ENCODE peak calls at places on chromosome 17, in nine cellular contexts. H, I, W, E, M, J, L, V and D are unnamed samples.
A peak's percentile ranks its signal among the peaks of the same experiment; 100 is the strongest.

GRCh38 chr17:79269620-79270019 is 195.0 kb downstream of the ENGASE start:
- DNase-seq in L (no peak), E (no peak), W (no peak), H (no peak), J (no peak), M (no peak), V (no peak), I (no peak), D (no peak)

GRCh38 chr17:61647044-61647443 is 56.0 kb upstream of the NACA2 start:
- DNase-seq in W (no peak), I (no peak), M (no peak), E (no peak), J (no peak), L (no peak), H (no peak), V (peak; percentile 70), D (peak; percentile 37)

GRCh38 chr17:3639981-3640596 is 3.5 kb downstream of the CTNS start:
- DNase-seq in W (no peak), H (no peak), V (peak; percentile 38), J (no peak), E (no peak), L (no peak), M (peak; percentile 56), I (no peak), D (peak; percentile 47)

GRCh38 chr17:70168979-70169706 is at the start of gene KCNJ2:
- DNase-seq in W (peak; percentile 92), M (peak; percentile 95), J (no peak), I (peak; percentile 83), V (peak; percentile 76), E (peak; percentile 68), L (peak; percentile 86), H (peak; percentile 95), D (peak; percentile 81)

GRCh38 chr17:16407911-16408588 is 7.3 kb upstream of the TRPV2 start:
- DNase-seq in V (peak; percentile 33), H (peak; percentile 70), M (peak; percentile 75), I (peak; percentile 76), J (no peak), E (peak; percentile 60), L (peak; percentile 66), W (peak; percentile 79), D (peak; percentile 65)

GRCh38 chr17:4519361-4519788 is 20.7 kb downstream of the SPNS2 start:
- DNase-seq in H (peak; percentile 86), M (peak; percentile 77), L (peak; percentile 50), J (no peak), I (no peak), W (peak; percentile 79), V (no peak), E (no peak), D (no peak)

GRCh38 chr17:2560658-2561057 is 32.8 kb upstream of the PAFAH1B1 start:
- DNase-seq in I (no peak), H (no peak), J (no peak), M (no peak), E (no peak), W (no peak), L (no peak), V (no peak), D (no peak)

GRCh38 chr17:29180051-29180787 is at the start of gene MYO18A:
- DNase-seq in H (peak; percentile 87), M (peak; percentile 89), V (peak; percentile 66), W (peak; percentile 84), E (peak; percentile 82), I (no peak), L (peak; percentile 67), J (no peak), D (peak; percentile 69)

GRCh38 chr17:82058855-82059249 is 6.8 kb downstream of the DUS1L start:
- DNase-seq in E (no peak), J (no peak), L (no peak), V (no peak), W (no peak), I (no peak), H (no peak), M (peak; percentile 39), D (no peak)

GRCh38 chr17:4949321-4950074 is 1.2 kb upstream of the PFN1 start:
- DNase-seq in J (no peak), I (peak; percentile 82), W (peak; percentile 82), H (peak; percentile 87), M (peak; percentile 89), L (no peak), E (peak; percentile 92), V (peak; percentile 65), D (peak; percentile 70)

GRCh38 chr17:31508310-31509094 is 117.0 kb downstream of the RAB11FIP4 start:
- DNase-seq in I (no peak), V (no peak), H (no peak), J (no peak), W (no peak), E (peak; percentile 41), M (peak; percentile 45), L (peak; percentile 48), D (no peak)

GRCh38 chr17:9179602-9180001 is 158.3 kb downstream of the NTN1 start:
- DNase-seq in J (no peak), W (no peak), E (no peak), V (no peak), L (no peak), M (no peak), H (no peak), I (no peak), D (no peak)

GRCh38 chr17:66873962-66874361 is 39.0 kb downstream of the CACNG5 start:
- DNase-seq in I (no peak), V (no peak), M (no peak), H (no peak), E (no peak), W (no peak), J (no peak), L (no peak), D (no peak)

DNA sequence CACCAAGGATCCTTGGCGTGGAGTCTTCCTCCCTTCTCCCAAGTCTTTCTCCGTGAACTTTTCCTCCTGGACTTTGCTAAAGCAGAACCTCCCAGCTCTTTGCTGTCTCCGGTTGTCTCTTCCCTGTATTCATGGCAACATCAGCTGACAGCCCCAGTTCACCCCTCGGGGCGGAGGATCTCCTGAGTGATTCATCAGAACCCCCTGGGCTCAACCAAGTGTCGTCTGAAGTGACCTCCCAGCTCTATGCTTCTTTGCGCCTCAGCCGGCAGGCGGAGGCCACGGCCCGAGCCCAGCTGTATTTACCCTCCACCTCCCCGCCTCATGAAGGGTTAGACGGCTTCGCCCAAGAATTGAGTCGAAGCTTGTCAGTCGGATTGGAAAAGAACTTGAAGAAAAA is 943 bp downstream of the CNTROB start:
- DNase-seq in M (no peak), J (no peak), E (peak; percentile 71), V (peak; percentile 50), L (no peak), I (peak; percentile 67), H (peak; percentile 67), W (no peak), D (peak; percentile 65)
- TF ChIP-seq CTCF in M (no peak), J (no peak), E (peak; percentile 11), V (peak; percentile 44), L (no peak), I (no peak), H (peak; percentile 13), W (no peak), D (peak; percentile 37)

GRCh38 chr17:77405867-77406513 is 265.2 kb downstream of the SEC14L1 start:
- DNase-seq in I (no peak), W (no peak), M (peak; percentile 58), E (no peak), L (no peak), H (no peak), J (no peak), V (no peak), D (no peak)
- H3K4me3 ChIP-seq in I (no peak overlapping the region), W (no peak overlapping the region), M (no peak overlapping the region), E (no peak overlapping the region), L (no peak overlapping the region), H (peak overlapping the region; percentile 39), J (no peak overlapping the region), V (no peak overlapping the region), D (no peak overlapping the region)

GRCh38 chr17:44827863-44828262 is 2.2 kb downstream of the GJC1 start:
- DNase-seq in L (no peak), H (no peak), W (no peak), V (peak; percentile 20), E (no peak), J (no peak), M (no peak), I (no peak), D (no peak)
- TF ChIP-seq CTCF in L (no peak), H (no peak), W (no peak), V (no peak), E (no peak), J (no peak), M (no peak), I (no peak), D (no peak)

GRCh38 chr17:7326186-7326585 is 2.9 kb downstream of the NEURL4 start:
- DNase-seq in M (no peak), E (no peak), W (no peak), V (no peak), L (no peak), I (no peak), J (no peak), H (no peak), D (no peak)

GRCh38 chr17:7328009-7328408 is 1.1 kb downstream of the NEURL4 start:
- DNase-seq in W (no peak), V (no peak), M (no peak), I (no peak), E (no peak), J (no peak), H (no peak), L (no peak), D (no peak)

GRCh38 chr17:7328840-7329359 is at the start of gene NEURL4:
- DNase-seq in M (no peak), V (no peak), H (peak; percentile 64), I (no peak), L (peak; percentile 23), J (no peak), E (peak; percentile 44), W (no peak), D (no peak)

GRCh38 chr17:7327056-7327455 is 2.1 kb downstream of the NEURL4 start:
- DNase-seq in E (no peak), I (no peak), V (no peak), L (no peak), H (no peak), M (no peak), W (no peak), J (no peak), D (no peak)

DNA sequence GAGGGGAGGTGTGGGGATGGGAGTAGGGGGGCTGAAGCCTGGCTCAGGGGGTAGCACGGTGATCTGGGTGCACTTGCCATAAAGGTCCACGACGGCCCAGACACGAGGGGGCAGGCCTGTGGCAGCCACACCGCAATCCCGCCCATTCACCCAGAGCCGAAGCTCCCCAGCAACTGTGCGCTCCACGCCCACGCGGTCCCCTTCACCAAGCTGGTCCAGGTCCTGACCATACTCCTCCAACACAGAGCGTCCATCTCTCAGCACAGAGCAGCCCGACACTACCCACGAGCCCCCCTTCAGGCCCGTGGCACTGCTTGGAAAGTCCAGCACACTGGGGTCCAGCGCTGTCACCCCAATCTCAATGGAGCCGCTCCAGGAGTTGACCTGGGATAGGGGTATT is 1.6 kb downstream of the NEURL4 start:
- DNase-seq in H (no peak), V (no peak), E (no peak), L (no peak), J (no peak), W (no peak), M (no peak), I (no peak), D (no peak)
- H3K4me3 ChIP-seq in H (no peak overlapping the region), V (no peak overlapping the region), E (no peak overlapping the region), L (no peak overlapping the region), J (no peak overlapping the region), W (no peak overlapping the region), M (peak overlapping the region; percentile 95), I (no peak overlapping the region), D (no peak overlapping the region)